ENCODE peak calls at places on chromosomes 4 and X, in ten cellular contexts. V is cardiac muscle cell, G is fibroblast of mammary gland, O is lower leg skin, F is heart left ventricle, M is WERI-Rb-1, P is cardiac fibroblast, I is PC-3, L is BJ, C is colonic mucosa. W is an unnamed sample.

GRCh38 chr4:10605746-10606482 is 78.7 kb downstream of the CLNK start:
- DNase-seq in V (no peak), G (peak; percentile 59), O (no peak), F (no peak), M (no peak), P (peak; percentile 79), I (peak; percentile 78), L (no peak), C (no peak), W (no peak)

GRCh38 chrX:153909024-153909979 is 4.8 kb downstream of the AVPR2 start:
- DNase-seq in V (peak; percentile 48), G (no peak), O (no peak), F (peak; percentile 21), M (peak; percentile 85), P (no peak), I (no peak), L (no peak), C (no peak), W (no peak)

GRCh38 chr4:19592391-19592790 is 659.3 kb upstream of the SLIT2 start:
- DNase-seq in V (no peak), G (peak; percentile 51), O (no peak), F (no peak), M (no peak), P (peak; percentile 63), I (peak; percentile 49), L (no peak), C (no peak), W (no peak)

GRCh38 chr4:113636438-113636818 is 125.1 kb downstream of the CAMK2D start:
- DNase-seq in V (no peak), G (no peak), O (no peak), F (no peak), M (no peak), P (no peak), I (peak; percentile 29), L (no peak), C (no peak), W (no peak)

GRCh38 chr4:10035130-10035529 is 13.8 kb upstream of the SLC2A9 start:
- DNase-seq in V (no peak), G (no peak), O (peak; percentile 78), F (peak; percentile 39), M (no peak), P (no peak), I (no peak), L (no peak), C (no peak), W (no peak)

GRCh38 chr4:40552536-40552935 is 77.1 kb downstream of the RBM47 start:
- DNase-seq in V (no peak), G (no peak), O (no peak), F (no peak), M (no peak), P (no peak), I (peak; percentile 59), L (no peak), C (peak; percentile 32), W (peak; percentile 43)

GRCh38 chrX:130539721-130540321 is 138.0 kb downstream of the RBMX2 start:
- DNase-seq in V (peak; percentile 75), G (peak; percentile 57), O (peak; percentile 88), F (peak; percentile 50), M (peak; percentile 51), P (peak; percentile 65), I (peak; percentile 63), L (no peak), C (peak; percentile 36), W (peak; percentile 55)

GRCh38 chr4:136680271-136680670 is 852.0 kb downstream of the PCDH18 start:
- DNase-seq in V (peak; percentile 76), G (no peak), O (no peak), F (no peak), M (peak; percentile 72), P (peak; percentile 37), I (peak; percentile 7), L (no peak), C (no peak), W (no peak)

GRCh38 chr4:42371306-42372063 is 25.8 kb upstream of the SHISA3 start:
- DNase-seq in V (peak; percentile 56), G (peak; percentile 68), O (no peak), F (no peak), M (peak; percentile 19), P (peak; percentile 83), I (peak; percentile 77), L (no peak), C (no peak), W (peak; percentile 48)

GRCh38 chr4:8544282-8544681 is 35.9 kb upstream of the GPR78 start:
- DNase-seq in V (no peak), G (no peak), O (peak; percentile 43), F (no peak), M (no peak), P (no peak), I (no peak), L (no peak), C (no peak), W (no peak)

GRCh38 chrX:150692837-150693781 is at the start of gene MTMR1:
- DNase-seq in V (peak; percentile 55), G (no peak), O (no peak), F (peak; percentile 49), M (peak; percentile 63), P (no peak), I (peak; percentile 30), L (no peak), C (peak; percentile 34), W (peak; percentile 39)

DNA sequence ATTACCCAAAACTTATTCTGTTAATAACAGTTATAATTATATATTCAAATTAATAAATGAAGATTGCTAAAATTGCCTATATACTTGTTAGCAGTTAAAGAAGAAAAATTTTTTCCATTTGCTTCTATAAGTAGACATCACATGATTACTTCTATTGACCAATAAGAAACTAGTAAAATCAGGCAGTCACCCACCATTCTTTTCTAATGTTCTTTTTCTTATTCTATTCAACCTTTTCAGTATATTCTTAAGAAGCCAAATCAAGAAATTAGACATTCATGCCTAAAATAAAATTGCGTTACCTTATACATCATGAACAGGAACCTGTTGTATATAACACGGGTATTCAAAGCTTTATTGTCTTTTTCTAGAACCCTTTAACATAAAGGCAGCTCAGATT is 568.0 kb upstream of the DIPK2B start:
- DNase-seq in V (no peak), G (no peak), O (no peak), F (no peak), M (no peak), P (peak; percentile 32), I (no peak), L (no peak), C (no peak), W (no peak)
- H3K4me3 ChIP-seq in V (no peak overlapping the region), G (peak overlapping the region; percentile 83), O (no peak overlapping the region), F (no peak overlapping the region), M (no peak overlapping the region), P (peak overlapping the region; percentile 58), I (peak overlapping the region; percentile 87), L (peak overlapping the region; percentile 47), C (peak overlapping the region; percentile 22), W (no peak overlapping the region)

GRCh38 chr4:132614682-132615081 is 534.4 kb upstream of the PCDH10 start:
- DNase-seq in V (no peak), G (no peak), O (no peak), F (no peak), M (no peak), P (peak; percentile 10), I (no peak), L (no peak), C (no peak), W (no peak)
- TF ChIP-seq CTCF in V (peak; percentile 38), G (peak; percentile 35), O (no peak), F (no peak), M (no peak), P (no peak), I (peak; percentile 50), L (peak; percentile 15), C (no peak), W (no peak)

GRCh38 chr4:5893591-5893990 is 705 bp upstream of the CRMP1 start:
- DNase-seq in V (no peak), G (no peak), O (no peak), F (no peak), M (no peak), P (no peak), I (no peak), L (no peak), C (no peak), W (no peak)

GRCh38 chr4:5891563-5892320 is 1.1 kb downstream of the CRMP1 start:
- DNase-seq in V (no peak), G (no peak), O (no peak), F (no peak), M (peak; percentile 59), P (no peak), I (no peak), L (no peak), C (no peak), W (no peak)

GRCh38 chr4:5894266-5894665 is 1.4 kb upstream of the CRMP1 start:
- DNase-seq in V (no peak), G (no peak), O (no peak), F (no peak), M (peak; percentile 56), P (no peak), I (no peak), L (no peak), C (no peak), W (no peak)

GRCh38 chr4:5892321-5893012 is 419 bp downstream of the CRMP1 start:
- DNase-seq in V (peak; percentile 21), G (no peak), O (peak; percentile 45), F (no peak), M (peak; percentile 65), P (no peak), I (no peak), L (no peak), C (no peak), W (no peak)

GRCh38 chr4:5893013-5893580 is at the start of gene CRMP1:
- DNase-seq in V (peak; percentile 72), G (no peak), O (no peak), F (no peak), M (peak; percentile 90), P (no peak), I (no peak), L (no peak), C (no peak), W (no peak)
- H3K4me3 ChIP-seq in V (no peak within 1 kb of the TSS), G (no peak within 1 kb of the TSS), O (no peak within 1 kb of the TSS), F (no peak within 1 kb of the TSS), M (peak within 1 kb of the TSS; percentile 88), P (no peak within 1 kb of the TSS), I (no peak within 1 kb of the TSS), L (no peak within 1 kb of the TSS), C (no peak within 1 kb of the TSS), W (no peak within 1 kb of the TSS)

GRCh38 chr4:71711044-71711984 is 72.6 kb downstream of the GC start:
- DNase-seq in V (no peak), G (no peak), O (no peak), F (no peak), M (peak; percentile 21), P (no peak), I (no peak), L (no peak), C (peak; percentile 43), W (no peak)

GRCh38 chr4:71711985-71712348 is 71.9 kb downstream of the GC start:
- DNase-seq in V (no peak), G (no peak), O (no peak), F (no peak), M (no peak), P (peak; percentile 5), I (no peak), L (no peak), C (no peak), W (no peak)

GRCh38 chr4:71713611-71714203 is 70.2 kb downstream of the GC start:
- DNase-seq in V (peak; percentile 63), G (peak; percentile 69), O (no peak), F (no peak), M (no peak), P (peak; percentile 75), I (peak; percentile 79), L (no peak), C (no peak), W (no peak)

DNA sequence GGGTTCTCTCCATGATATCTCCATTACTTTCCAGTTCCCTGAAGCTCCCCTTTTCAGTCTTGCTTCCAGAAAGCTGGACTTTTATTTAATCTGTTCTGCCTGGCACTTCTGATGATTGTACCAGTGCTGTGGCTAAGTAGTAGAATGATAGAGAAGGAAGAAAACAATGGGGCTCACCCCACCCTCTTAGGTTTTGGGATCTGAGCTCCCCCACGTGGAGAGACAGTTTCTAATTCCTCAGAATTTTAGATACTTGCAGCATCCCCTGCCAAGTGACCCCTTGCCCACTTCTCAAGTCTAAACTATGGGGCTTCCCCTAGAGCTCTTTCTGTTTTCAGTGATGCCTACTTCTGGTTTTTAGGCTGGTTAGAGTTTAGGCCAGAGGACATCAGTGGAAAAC is 73.9 kb downstream of the GC start:
- DNase-seq in V (peak; percentile 14), G (no peak), O (no peak), F (no peak), M (no peak), P (peak; percentile 20), I (peak; percentile 76), L (no peak), C (no peak), W (no peak)
- TF ChIP-seq CTCF in V (peak; percentile 34), G (no peak), O (no peak), F (no peak), M (no peak), P (no peak), I (peak; percentile 81), L (peak; percentile 25), C (no peak), W (no peak)